ENCODE peak calls at places on chromosome 1, in eight cellular contexts. F is stimulated activated CD4-positive, alpha-beta T cell treated with anti-CD3 and anti-CD28 coated beads, Interleukin-4, amount 100 ng/mL, for 48 hours; B is esophagus squamous epithelium; D is NCI-H1436; X is stimulated activated effector memory CD8-positive, alpha-beta T cell treated with anti-CD3 and anti-CD28 coated beads, Interleukin-12 subunit alpha, Interleukin-12 subunit beta, amount 100 ng/mL, for 72 hours; M is EH; R is frontal cortex; K is heart right ventricle. H is an unnamed sample.

GRCh38 chr1:230860617-230861384 is 7.5 kb downstream of the C1orf198 start:
- DNase-seq in F (no peak), B (no peak), D (no peak), X (no peak), M (no peak), R (no peak), K (no peak), H (no peak)

GRCh38 chr1:214719207-214719606 is 116.2 kb downstream of the CENPF start:
- DNase-seq in F (no peak), B (no peak), D (no peak), X (no peak), M (no peak), R (no peak), K (no peak), H (no peak)

GRCh38 chr1:154716012-154716411 is 108.0 kb upstream of the ADAR start:
- DNase-seq in F (no peak), B (no peak), D (no peak), X (no peak), M (peak), R (no peak), K (no peak), H (no peak)

GRCh38 chr1:175543447-175543846 is 199.9 kb downstream of the TNR start:
- DNase-seq in F (no peak), B (no peak), D (no peak), X (no peak), M (no peak), R (no peak), K (no peak), H (no peak)

GRCh38 chr1:84967666-84968065 is 29.2 kb downstream of the MCOLN2 start:
- DNase-seq in F (no peak), B (no peak), D (no peak), X (no peak), M (no peak), R (no peak), K (no peak), H (no peak)

GRCh38 chr1:24098907-24099637 is 12.9 kb downstream of the MYOM3 start:
- DNase-seq in F (no peak), B (no peak), D (no peak), X (no peak), M (no peak), R (no peak), K (no peak), H (no peak)

GRCh38 chr1:221439734-221440436 is 302.0 kb downstream of the DUSP10 start:
- DNase-seq in F (peak), B (no peak), D (no peak), X (peak), M (peak), R (no peak), K (no peak), H (no peak)

GRCh38 chr1:61332196-61332753 is 249.9 kb downstream of the NFIA start:
- DNase-seq in F (no peak), B (no peak), D (no peak), X (no peak), M (no peak), R (no peak), K (no peak), H (no peak)

H was measured in esophagus muscularis mucosa.